ENCODE peak calls at places on chromosomes 2 and 18, in eight cellular contexts. One of them, this sample, is unnamed.

GRCh38 chr2:65017335-65017734 is 28.1 kb downstream of the SLC1A4 start:
- DNase-seq in left kidney: peak
- DNase-seq in kidney glomerular epithelial cell: no peak
- DNase-seq in stimulated activated CD4-positive, alpha-beta T cell treated with anti-CD3 and anti-CD28 coated beads, Interleukin-2, amount 100 ng/mL, for 24 hours: no peak
- DNase-seq in stimulated activated CD8-positive, alpha-beta memory T cell treated with anti-CD3 and anti-CD28 coated beads, Interleukin-12 subunit alpha, Interleukin-12 subunit beta, amount 100 ng/mL, for 1 hour: no peak
- DNase-seq in NCI-H460: no peak
- DNase-seq in NCI-H2029 treated with DMSO at 0.1 percent for 48 hours: no peak
- DNase-seq in activated CD8-positive, alpha-beta memory T cell treated with anti-CD3 and anti-CD28 coated beads, Interleukin-2, amount 10 ng/mL, durations not matched to agents 7 days and 5 days: no peak
- DNase-seq in this sample: no peak

GRCh38 chr2:146123714-146124113 is 1603.8 kb upstream of the ZEB2 start:
- DNase-seq in left kidney: no peak
- DNase-seq in NCI-H2029 treated with DMSO at 0.1 percent for 48 hours: no peak
- DNase-seq in stimulated activated CD4-positive, alpha-beta T cell treated with anti-CD3 and anti-CD28 coated beads, Interleukin-2, amount 100 ng/mL, for 24 hours: no peak
- DNase-seq in NCI-H460: no peak
- DNase-seq in activated CD8-positive, alpha-beta memory T cell treated with anti-CD3 and anti-CD28 coated beads, Interleukin-2, amount 10 ng/mL, durations not matched to agents 7 days and 5 days: no peak
- DNase-seq in kidney glomerular epithelial cell: no peak
- DNase-seq in stimulated activated CD8-positive, alpha-beta memory T cell treated with anti-CD3 and anti-CD28 coated beads, Interleukin-12 subunit alpha, Interleukin-12 subunit beta, amount 100 ng/mL, for 1 hour: no peak
- DNase-seq in this sample: no peak

GRCh38 chr2:45637440-45637839 is 14.0 kb upstream of the PRKCE start:
- DNase-seq in left kidney: peak
- DNase-seq in stimulated activated CD4-positive, alpha-beta T cell treated with anti-CD3 and anti-CD28 coated beads, Interleukin-2, amount 100 ng/mL, for 24 hours: no peak
- DNase-seq in NCI-H2029 treated with DMSO at 0.1 percent for 48 hours: no peak
- DNase-seq in NCI-H460: no peak
- DNase-seq in activated CD8-positive, alpha-beta memory T cell treated with anti-CD3 and anti-CD28 coated beads, Interleukin-2, amount 10 ng/mL, durations not matched to agents 7 days and 5 days: peak
- DNase-seq in kidney glomerular epithelial cell: peak
- DNase-seq in stimulated activated CD8-positive, alpha-beta memory T cell treated with anti-CD3 and anti-CD28 coated beads, Interleukin-12 subunit alpha, Interleukin-12 subunit beta, amount 100 ng/mL, for 1 hour: no peak
- DNase-seq in this sample: no peak

GRCh38 chr18:42052137-42052708 is 97.2 kb downstream of the PIK3C3 start:
- DNase-seq in left kidney: peak
- DNase-seq in stimulated activated CD4-positive, alpha-beta T cell treated with anti-CD3 and anti-CD28 coated beads, Interleukin-2, amount 100 ng/mL, for 24 hours: no peak
- DNase-seq in NCI-H460: no peak
- DNase-seq in activated CD8-positive, alpha-beta memory T cell treated with anti-CD3 and anti-CD28 coated beads, Interleukin-2, amount 10 ng/mL, durations not matched to agents 7 days and 5 days: no peak
- DNase-seq in NCI-H2029 treated with DMSO at 0.1 percent for 48 hours: no peak
- DNase-seq in stimulated activated CD8-positive, alpha-beta memory T cell treated with anti-CD3 and anti-CD28 coated beads, Interleukin-12 subunit alpha, Interleukin-12 subunit beta, amount 100 ng/mL, for 1 hour: no peak
- DNase-seq in kidney glomerular epithelial cell: no peak
- DNase-seq in this sample: no peak

GRCh38 chr2:102289129-102289528 is 22.2 kb upstream of the IL1RL1 start:
- DNase-seq in left kidney: no peak
- DNase-seq in stimulated activated CD4-positive, alpha-beta T cell treated with anti-CD3 and anti-CD28 coated beads, Interleukin-2, amount 100 ng/mL, for 24 hours: no peak
- DNase-seq in activated CD8-positive, alpha-beta memory T cell treated with anti-CD3 and anti-CD28 coated beads, Interleukin-2, amount 10 ng/mL, durations not matched to agents 7 days and 5 days: no peak
- DNase-seq in NCI-H460: no peak
- DNase-seq in stimulated activated CD8-positive, alpha-beta memory T cell treated with anti-CD3 and anti-CD28 coated beads, Interleukin-12 subunit alpha, Interleukin-12 subunit beta, amount 100 ng/mL, for 1 hour: no peak
- DNase-seq in NCI-H2029 treated with DMSO at 0.1 percent for 48 hours: no peak
- DNase-seq in kidney glomerular epithelial cell: no peak
- DNase-seq in this sample: no peak

GRCh38 chr2:65548571-65549261 is 116.3 kb upstream of the SPRED2 start:
- DNase-seq in activated CD8-positive, alpha-beta memory T cell treated with anti-CD3 and anti-CD28 coated beads, Interleukin-2, amount 10 ng/mL, durations not matched to agents 7 days and 5 days: no peak
- DNase-seq in NCI-H2029 treated with DMSO at 0.1 percent for 48 hours: no peak
- DNase-seq in kidney glomerular epithelial cell: no peak
- DNase-seq in stimulated activated CD4-positive, alpha-beta T cell treated with anti-CD3 and anti-CD28 coated beads, Interleukin-2, amount 100 ng/mL, for 24 hours: no peak
- DNase-seq in left kidney: no peak
- DNase-seq in stimulated activated CD8-positive, alpha-beta memory T cell treated with anti-CD3 and anti-CD28 coated beads, Interleukin-12 subunit alpha, Interleukin-12 subunit beta, amount 100 ng/mL, for 1 hour: no peak
- DNase-seq in NCI-H460: no peak
- DNase-seq in this sample: no peak

GRCh38 chr2:84386326-84386995 is 72.6 kb downstream of the SUCLG1 start:
- DNase-seq in NCI-H460: no peak
- DNase-seq in stimulated activated CD8-positive, alpha-beta memory T cell treated with anti-CD3 and anti-CD28 coated beads, Interleukin-12 subunit alpha, Interleukin-12 subunit beta, amount 100 ng/mL, for 1 hour: no peak
- DNase-seq in kidney glomerular epithelial cell: no peak
- DNase-seq in activated CD8-positive, alpha-beta memory T cell treated with anti-CD3 and anti-CD28 coated beads, Interleukin-2, amount 10 ng/mL, durations not matched to agents 7 days and 5 days: no peak
- DNase-seq in stimulated activated CD4-positive, alpha-beta T cell treated with anti-CD3 and anti-CD28 coated beads, Interleukin-2, amount 100 ng/mL, for 24 hours: no peak
- DNase-seq in left kidney: peak
- DNase-seq in NCI-H2029 treated with DMSO at 0.1 percent for 48 hours: no peak
- DNase-seq in this sample: no peak

GRCh38 chr2:160694221-160694620 is 200.6 kb upstream of the RBMS1 start:
- DNase-seq in stimulated activated CD4-positive, alpha-beta T cell treated with anti-CD3 and anti-CD28 coated beads, Interleukin-2, amount 100 ng/mL, for 24 hours: no peak
- DNase-seq in kidney glomerular epithelial cell: no peak
- DNase-seq in stimulated activated CD8-positive, alpha-beta memory T cell treated with anti-CD3 and anti-CD28 coated beads, Interleukin-12 subunit alpha, Interleukin-12 subunit beta, amount 100 ng/mL, for 1 hour: no peak
- DNase-seq in NCI-H460: no peak
- DNase-seq in activated CD8-positive, alpha-beta memory T cell treated with anti-CD3 and anti-CD28 coated beads, Interleukin-2, amount 10 ng/mL, durations not matched to agents 7 days and 5 days: no peak
- DNase-seq in NCI-H2029 treated with DMSO at 0.1 percent for 48 hours: no peak
- DNase-seq in left kidney: no peak
- DNase-seq in this sample: no peak

GRCh38 chr2:191501390-191502168 is 176.4 kb upstream of the NABP1 start:
- DNase-seq in stimulated activated CD8-positive, alpha-beta memory T cell treated with anti-CD3 and anti-CD28 coated beads, Interleukin-12 subunit alpha, Interleukin-12 subunit beta, amount 100 ng/mL, for 1 hour: no peak
- DNase-seq in activated CD8-positive, alpha-beta memory T cell treated with anti-CD3 and anti-CD28 coated beads, Interleukin-2, amount 10 ng/mL, durations not matched to agents 7 days and 5 days: no peak
- DNase-seq in NCI-H460: peak
- DNase-seq in kidney glomerular epithelial cell: peak
- DNase-seq in stimulated activated CD4-positive, alpha-beta T cell treated with anti-CD3 and anti-CD28 coated beads, Interleukin-2, amount 100 ng/mL, for 24 hours: no peak
- DNase-seq in NCI-H2029 treated with DMSO at 0.1 percent for 48 hours: no peak
- DNase-seq in left kidney: peak
- DNase-seq in this sample: no peak

GRCh38 chr18:3814840-3815239 is 364.9 kb downstream of the TGIF1 start:
- DNase-seq in stimulated activated CD4-positive, alpha-beta T cell treated with anti-CD3 and anti-CD28 coated beads, Interleukin-2, amount 100 ng/mL, for 24 hours: no peak
- DNase-seq in NCI-H460: no peak
- DNase-seq in activated CD8-positive, alpha-beta memory T cell treated with anti-CD3 and anti-CD28 coated beads, Interleukin-2, amount 10 ng/mL, durations not matched to agents 7 days and 5 days: no peak
- DNase-seq in NCI-H2029 treated with DMSO at 0.1 percent for 48 hours: no peak
- DNase-seq in stimulated activated CD8-positive, alpha-beta memory T cell treated with anti-CD3 and anti-CD28 coated beads, Interleukin-12 subunit alpha, Interleukin-12 subunit beta, amount 100 ng/mL, for 1 hour: no peak
- DNase-seq in left kidney: no peak
- DNase-seq in kidney glomerular epithelial cell: no peak
- DNase-seq in this sample: no peak

GRCh38 chr2:86790828-86791561 is at the start of gene CD8A:
- DNase-seq in left kidney: peak
- DNase-seq in stimulated activated CD4-positive, alpha-beta T cell treated with anti-CD3 and anti-CD28 coated beads, Interleukin-2, amount 100 ng/mL, for 24 hours: no peak
- DNase-seq in NCI-H2029 treated with DMSO at 0.1 percent for 48 hours: no peak
- DNase-seq in NCI-H460: no peak
- DNase-seq in stimulated activated CD8-positive, alpha-beta memory T cell treated with anti-CD3 and anti-CD28 coated beads, Interleukin-12 subunit alpha, Interleukin-12 subunit beta, amount 100 ng/mL, for 1 hour: peak
- DNase-seq in activated CD8-positive, alpha-beta memory T cell treated with anti-CD3 and anti-CD28 coated beads, Interleukin-2, amount 10 ng/mL, durations not matched to agents 7 days and 5 days: peak
- DNase-seq in kidney glomerular epithelial cell: no peak
- DNase-seq in this sample: no peak

GRCh38 chr2:224268441-224268840 is 133.5 kb downstream of the FAM124B start:
- DNase-seq in stimulated activated CD8-positive, alpha-beta memory T cell treated with anti-CD3 and anti-CD28 coated beads, Interleukin-12 subunit alpha, Interleukin-12 subunit beta, amount 100 ng/mL, for 1 hour: no peak
- DNase-seq in NCI-H2029 treated with DMSO at 0.1 percent for 48 hours: no peak
- DNase-seq in activated CD8-positive, alpha-beta memory T cell treated with anti-CD3 and anti-CD28 coated beads, Interleukin-2, amount 10 ng/mL, durations not matched to agents 7 days and 5 days: no peak
- DNase-seq in left kidney: peak
- DNase-seq in kidney glomerular epithelial cell: peak
- DNase-seq in stimulated activated CD4-positive, alpha-beta T cell treated with anti-CD3 and anti-CD28 coated beads, Interleukin-2, amount 100 ng/mL, for 24 hours: no peak
- DNase-seq in NCI-H460: peak
- DNase-seq in this sample: no peak

GRCh38 chr2:234677758-234678538 is 181.1 kb upstream of the ARL4C start:
- DNase-seq in activated CD8-positive, alpha-beta memory T cell treated with anti-CD3 and anti-CD28 coated beads, Interleukin-2, amount 10 ng/mL, durations not matched to agents 7 days and 5 days: no peak
- DNase-seq in NCI-H2029 treated with DMSO at 0.1 percent for 48 hours: no peak
- DNase-seq in stimulated activated CD4-positive, alpha-beta T cell treated with anti-CD3 and anti-CD28 coated beads, Interleukin-2, amount 100 ng/mL, for 24 hours: no peak
- DNase-seq in left kidney: no peak
- DNase-seq in stimulated activated CD8-positive, alpha-beta memory T cell treated with anti-CD3 and anti-CD28 coated beads, Interleukin-12 subunit alpha, Interleukin-12 subunit beta, amount 100 ng/mL, for 1 hour: no peak
- DNase-seq in kidney glomerular epithelial cell: no peak
- DNase-seq in NCI-H460: no peak
- DNase-seq in this sample: no peak

GRCh38 chr2:163774862-163775261 is 39.1 kb upstream of the FIGN start:
- DNase-seq in stimulated activated CD8-positive, alpha-beta memory T cell treated with anti-CD3 and anti-CD28 coated beads, Interleukin-12 subunit alpha, Interleukin-12 subunit beta, amount 100 ng/mL, for 1 hour: no peak
- DNase-seq in NCI-H460: peak
- DNase-seq in kidney glomerular epithelial cell: peak
- DNase-seq in left kidney: no peak
- DNase-seq in NCI-H2029 treated with DMSO at 0.1 percent for 48 hours: no peak
- DNase-seq in stimulated activated CD4-positive, alpha-beta T cell treated with anti-CD3 and anti-CD28 coated beads, Interleukin-2, amount 100 ng/mL, for 24 hours: no peak
- DNase-seq in activated CD8-positive, alpha-beta memory T cell treated with anti-CD3 and anti-CD28 coated beads, Interleukin-2, amount 10 ng/mL, durations not matched to agents 7 days and 5 days: no peak
- DNase-seq in this sample: no peak

GRCh38 chr2:64344999-64345576 is 108.9 kb upstream of the LGALSL start:
- DNase-seq in NCI-H460: no peak
- DNase-seq in stimulated activated CD8-positive, alpha-beta memory T cell treated with anti-CD3 and anti-CD28 coated beads, Interleukin-12 subunit alpha, Interleukin-12 subunit beta, amount 100 ng/mL, for 1 hour: no peak
- DNase-seq in kidney glomerular epithelial cell: no peak
- DNase-seq in left kidney: no peak
- DNase-seq in activated CD8-positive, alpha-beta memory T cell treated with anti-CD3 and anti-CD28 coated beads, Interleukin-2, amount 10 ng/mL, durations not matched to agents 7 days and 5 days: no peak
- DNase-seq in NCI-H2029 treated with DMSO at 0.1 percent for 48 hours: no peak
- DNase-seq in stimulated activated CD4-positive, alpha-beta T cell treated with anti-CD3 and anti-CD28 coated beads, Interleukin-2, amount 100 ng/mL, for 24 hours: no peak
- DNase-seq in this sample: no peak

GRCh38 chr2:11754705-11755026 is 8.2 kb downstream of the LPIN1 start:
- DNase-seq in left kidney: no peak
- DNase-seq in stimulated activated CD4-positive, alpha-beta T cell treated with anti-CD3 and anti-CD28 coated beads, Interleukin-2, amount 100 ng/mL, for 24 hours: no peak
- DNase-seq in NCI-H2029 treated with DMSO at 0.1 percent for 48 hours: no peak
- DNase-seq in NCI-H460: no peak
- DNase-seq in kidney glomerular epithelial cell: no peak
- DNase-seq in stimulated activated CD8-positive, alpha-beta memory T cell treated with anti-CD3 and anti-CD28 coated beads, Interleukin-12 subunit alpha, Interleukin-12 subunit beta, amount 100 ng/mL, for 1 hour: no peak
- DNase-seq in activated CD8-positive, alpha-beta memory T cell treated with anti-CD3 and anti-CD28 coated beads, Interleukin-2, amount 10 ng/mL, durations not matched to agents 7 days and 5 days: no peak
- DNase-seq in this sample: no peak

GRCh38 chr2:45852450-45853150 is 201.1 kb downstream of the PRKCE start:
- DNase-seq in NCI-H460: no peak
- DNase-seq in activated CD8-positive, alpha-beta memory T cell treated with anti-CD3 and anti-CD28 coated beads, Interleukin-2, amount 10 ng/mL, durations not matched to agents 7 days and 5 days: peak
- DNase-seq in stimulated activated CD8-positive, alpha-beta memory T cell treated with anti-CD3 and anti-CD28 coated beads, Interleukin-12 subunit alpha, Interleukin-12 subunit beta, amount 100 ng/mL, for 1 hour: no peak
- DNase-seq in NCI-H2029 treated with DMSO at 0.1 percent for 48 hours: no peak
- DNase-seq in kidney glomerular epithelial cell: no peak
- DNase-seq in stimulated activated CD4-positive, alpha-beta T cell treated with anti-CD3 and anti-CD28 coated beads, Interleukin-2, amount 100 ng/mL, for 24 hours: no peak
- DNase-seq in left kidney: no peak
- DNase-seq in this sample: no peak

GRCh38 chr2:223944704-223945531 is at the start of gene WDFY1:
- DNase-seq in NCI-H2029 treated with DMSO at 0.1 percent for 48 hours: peak
- DNase-seq in left kidney: peak
- DNase-seq in stimulated activated CD4-positive, alpha-beta T cell treated with anti-CD3 and anti-CD28 coated beads, Interleukin-2, amount 100 ng/mL, for 24 hours: peak
- DNase-seq in NCI-H460: peak
- DNase-seq in activated CD8-positive, alpha-beta memory T cell treated with anti-CD3 and anti-CD28 coated beads, Interleukin-2, amount 10 ng/mL, durations not matched to agents 7 days and 5 days: peak
- DNase-seq in kidney glomerular epithelial cell: peak
- DNase-seq in stimulated activated CD8-positive, alpha-beta memory T cell treated with anti-CD3 and anti-CD28 coated beads, Interleukin-12 subunit alpha, Interleukin-12 subunit beta, amount 100 ng/mL, for 1 hour: peak
- DNase-seq in this sample: no peak

GRCh38 chr2:42937171-42937875 is 144.9 kb upstream of the HAAO start:
- DNase-seq in NCI-H2029 treated with DMSO at 0.1 percent for 48 hours: no peak
- DNase-seq in activated CD8-positive, alpha-beta memory T cell treated with anti-CD3 and anti-CD28 coated beads, Interleukin-2, amount 10 ng/mL, durations not matched to agents 7 days and 5 days: no peak
- DNase-seq in stimulated activated CD4-positive, alpha-beta T cell treated with anti-CD3 and anti-CD28 coated beads, Interleukin-2, amount 100 ng/mL, for 24 hours: no peak
- DNase-seq in NCI-H460: no peak
- DNase-seq in left kidney: peak
- DNase-seq in stimulated activated CD8-positive, alpha-beta memory T cell treated with anti-CD3 and anti-CD28 coated beads, Interleukin-12 subunit alpha, Interleukin-12 subunit beta, amount 100 ng/mL, for 1 hour: no peak
- DNase-seq in kidney glomerular epithelial cell: no peak
- DNase-seq in this sample: no peak

GRCh38 chr2:119431155-119431975 is at the start of gene TMEM37:
- DNase-seq in activated CD8-positive, alpha-beta memory T cell treated with anti-CD3 and anti-CD28 coated beads, Interleukin-2, amount 10 ng/mL, durations not matched to agents 7 days and 5 days: no peak
- DNase-seq in stimulated activated CD8-positive, alpha-beta memory T cell treated with anti-CD3 and anti-CD28 coated beads, Interleukin-12 subunit alpha, Interleukin-12 subunit beta, amount 100 ng/mL, for 1 hour: no peak
- DNase-seq in NCI-H2029 treated with DMSO at 0.1 percent for 48 hours: no peak
- DNase-seq in left kidney: peak
- DNase-seq in NCI-H460: peak
- DNase-seq in stimulated activated CD4-positive, alpha-beta T cell treated with anti-CD3 and anti-CD28 coated beads, Interleukin-2, amount 100 ng/mL, for 24 hours: no peak
- DNase-seq in kidney glomerular epithelial cell: peak
- DNase-seq in this sample: no peak

GRCh38 chr2:117933884-117934354 is 80.0 kb downstream of the CCDC93 start:
- DNase-seq in stimulated activated CD8-positive, alpha-beta memory T cell treated with anti-CD3 and anti-CD28 coated beads, Interleukin-12 subunit alpha, Interleukin-12 subunit beta, amount 100 ng/mL, for 1 hour: no peak
- DNase-seq in NCI-H460: no peak
- DNase-seq in left kidney: peak
- DNase-seq in NCI-H2029 treated with DMSO at 0.1 percent for 48 hours: no peak
- DNase-seq in stimulated activated CD4-positive, alpha-beta T cell treated with anti-CD3 and anti-CD28 coated beads, Interleukin-2, amount 100 ng/mL, for 24 hours: no peak
- DNase-seq in activated CD8-positive, alpha-beta memory T cell treated with anti-CD3 and anti-CD28 coated beads, Interleukin-2, amount 10 ng/mL, durations not matched to agents 7 days and 5 days: no peak
- DNase-seq in kidney glomerular epithelial cell: no peak
- DNase-seq in this sample: no peak

GRCh38 chr2:39738941-39739340 is 40.1 kb downstream of the THUMPD2 start:
- DNase-seq in stimulated activated CD4-positive, alpha-beta T cell treated with anti-CD3 and anti-CD28 coated beads, Interleukin-2, amount 100 ng/mL, for 24 hours: no peak
- DNase-seq in stimulated activated CD8-positive, alpha-beta memory T cell treated with anti-CD3 and anti-CD28 coated beads, Interleukin-12 subunit alpha, Interleukin-12 subunit beta, amount 100 ng/mL, for 1 hour: no peak
- DNase-seq in NCI-H460: no peak
- DNase-seq in NCI-H2029 treated with DMSO at 0.1 percent for 48 hours: no peak
- DNase-seq in kidney glomerular epithelial cell: no peak
- DNase-seq in left kidney: no peak
- DNase-seq in activated CD8-positive, alpha-beta memory T cell treated with anti-CD3 and anti-CD28 coated beads, Interleukin-2, amount 10 ng/mL, durations not matched to agents 7 days and 5 days: no peak
- DNase-seq in this sample: no peak

GRCh38 chr2:228699400-228699799 is 517.9 kb upstream of the SPHKAP start:
- DNase-seq in stimulated activated CD8-positive, alpha-beta memory T cell treated with anti-CD3 and anti-CD28 coated beads, Interleukin-12 subunit alpha, Interleukin-12 subunit beta, amount 100 ng/mL, for 1 hour: no peak
- DNase-seq in NCI-H2029 treated with DMSO at 0.1 percent for 48 hours: no peak
- DNase-seq in activated CD8-positive, alpha-beta memory T cell treated with anti-CD3 and anti-CD28 coated beads, Interleukin-2, amount 10 ng/mL, durations not matched to agents 7 days and 5 days: no peak
- DNase-seq in left kidney: no peak
- DNase-seq in stimulated activated CD4-positive, alpha-beta T cell treated with anti-CD3 and anti-CD28 coated beads, Interleukin-2, amount 100 ng/mL, for 24 hours: no peak
- DNase-seq in NCI-H460: no peak
- DNase-seq in kidney glomerular epithelial cell: no peak
- DNase-seq in this sample: no peak

GRCh38 chr2:240624011-240624949 is 1.0 kb upstream of the GPR35 start:
- DNase-seq in kidney glomerular epithelial cell: no peak
- DNase-seq in left kidney: no peak
- DNase-seq in stimulated activated CD8-positive, alpha-beta memory T cell treated with anti-CD3 and anti-CD28 coated beads, Interleukin-12 subunit alpha, Interleukin-12 subunit beta, amount 100 ng/mL, for 1 hour: no peak
- DNase-seq in NCI-H460: no peak
- DNase-seq in stimulated activated CD4-positive, alpha-beta T cell treated with anti-CD3 and anti-CD28 coated beads, Interleukin-2, amount 100 ng/mL, for 24 hours: no peak
- DNase-seq in activated CD8-positive, alpha-beta memory T cell treated with anti-CD3 and anti-CD28 coated beads, Interleukin-2, amount 10 ng/mL, durations not matched to agents 7 days and 5 days: no peak
- DNase-seq in NCI-H2029 treated with DMSO at 0.1 percent for 48 hours: no peak
- DNase-seq in this sample: no peak

GRCh38 chr18:468841-469796 is 31.4 kb downstream of the COLEC12 start:
- DNase-seq in stimulated activated CD4-positive, alpha-beta T cell treated with anti-CD3 and anti-CD28 coated beads, Interleukin-2, amount 100 ng/mL, for 24 hours: no peak
- DNase-seq in left kidney: peak
- DNase-seq in stimulated activated CD8-positive, alpha-beta memory T cell treated with anti-CD3 and anti-CD28 coated beads, Interleukin-12 subunit alpha, Interleukin-12 subunit beta, amount 100 ng/mL, for 1 hour: no peak
- DNase-seq in kidney glomerular epithelial cell: no peak
- DNase-seq in activated CD8-positive, alpha-beta memory T cell treated with anti-CD3 and anti-CD28 coated beads, Interleukin-2, amount 10 ng/mL, durations not matched to agents 7 days and 5 days: no peak
- DNase-seq in NCI-H2029 treated with DMSO at 0.1 percent for 48 hours: no peak
- DNase-seq in NCI-H460: no peak
- DNase-seq in this sample: no peak

GRCh38 chr18:8046421-8046820 is 479.3 kb downstream of the PTPRM start:
- DNase-seq in NCI-H2029 treated with DMSO at 0.1 percent for 48 hours: no peak
- DNase-seq in left kidney: no peak
- DNase-seq in activated CD8-positive, alpha-beta memory T cell treated with anti-CD3 and anti-CD28 coated beads, Interleukin-2, amount 10 ng/mL, durations not matched to agents 7 days and 5 days: no peak
- DNase-seq in stimulated activated CD8-positive, alpha-beta memory T cell treated with anti-CD3 and anti-CD28 coated beads, Interleukin-12 subunit alpha, Interleukin-12 subunit beta, amount 100 ng/mL, for 1 hour: no peak
- DNase-seq in stimulated activated CD4-positive, alpha-beta T cell treated with anti-CD3 and anti-CD28 coated beads, Interleukin-2, amount 100 ng/mL, for 24 hours: no peak
- DNase-seq in kidney glomerular epithelial cell: no peak
- DNase-seq in NCI-H460: no peak
- DNase-seq in this sample: no peak

GRCh38 chr18:71431171-71431570 is 1113.0 kb downstream of the CBLN2 start:
- DNase-seq in NCI-H2029 treated with DMSO at 0.1 percent for 48 hours: no peak
- DNase-seq in NCI-H460: no peak
- DNase-seq in kidney glomerular epithelial cell: no peak
- DNase-seq in stimulated activated CD4-positive, alpha-beta T cell treated with anti-CD3 and anti-CD28 coated beads, Interleukin-2, amount 100 ng/mL, for 24 hours: no peak
- DNase-seq in stimulated activated CD8-positive, alpha-beta memory T cell treated with anti-CD3 and anti-CD28 coated beads, Interleukin-12 subunit alpha, Interleukin-12 subunit beta, amount 100 ng/mL, for 1 hour: no peak
- DNase-seq in left kidney: no peak
- DNase-seq in activated CD8-positive, alpha-beta memory T cell treated with anti-CD3 and anti-CD28 coated beads, Interleukin-2, amount 10 ng/mL, durations not matched to agents 7 days and 5 days: no peak
- DNase-seq in this sample: no peak

GRCh38 chr2:181252248-181253148 is 204.7 kb upstream of the ITGA4 start:
- DNase-seq in stimulated activated CD8-positive, alpha-beta memory T cell treated with anti-CD3 and anti-CD28 coated beads, Interleukin-12 subunit alpha, Interleukin-12 subunit beta, amount 100 ng/mL, for 1 hour: no peak
- DNase-seq in kidney glomerular epithelial cell: no peak
- DNase-seq in NCI-H460: no peak
- DNase-seq in NCI-H2029 treated with DMSO at 0.1 percent for 48 hours: no peak
- DNase-seq in left kidney: no peak
- DNase-seq in stimulated activated CD4-positive, alpha-beta T cell treated with anti-CD3 and anti-CD28 coated beads, Interleukin-2, amount 100 ng/mL, for 24 hours: no peak
- DNase-seq in activated CD8-positive, alpha-beta memory T cell treated with anti-CD3 and anti-CD28 coated beads, Interleukin-2, amount 10 ng/mL, durations not matched to agents 7 days and 5 days: no peak
- DNase-seq in this sample: no peak

GRCh38 chr2:23486676-23487075 is 101.7 kb downstream of the KLHL29 start:
- DNase-seq in activated CD8-positive, alpha-beta memory T cell treated with anti-CD3 and anti-CD28 coated beads, Interleukin-2, amount 10 ng/mL, durations not matched to agents 7 days and 5 days: no peak
- DNase-seq in NCI-H2029 treated with DMSO at 0.1 percent for 48 hours: no peak
- DNase-seq in kidney glomerular epithelial cell: peak
- DNase-seq in NCI-H460: no peak
- DNase-seq in stimulated activated CD4-positive, alpha-beta T cell treated with anti-CD3 and anti-CD28 coated beads, Interleukin-2, amount 100 ng/mL, for 24 hours: no peak
- DNase-seq in stimulated activated CD8-positive, alpha-beta memory T cell treated with anti-CD3 and anti-CD28 coated beads, Interleukin-12 subunit alpha, Interleukin-12 subunit beta, amount 100 ng/mL, for 1 hour: no peak
- DNase-seq in left kidney: no peak
- DNase-seq in this sample: no peak

GRCh38 chr2:81097361-81097760 is 792.8 kb upstream of the LRRTM1 start:
- DNase-seq in stimulated activated CD8-positive, alpha-beta memory T cell treated with anti-CD3 and anti-CD28 coated beads, Interleukin-12 subunit alpha, Interleukin-12 subunit beta, amount 100 ng/mL, for 1 hour: no peak
- DNase-seq in kidney glomerular epithelial cell: no peak
- DNase-seq in activated CD8-positive, alpha-beta memory T cell treated with anti-CD3 and anti-CD28 coated beads, Interleukin-2, amount 10 ng/mL, durations not matched to agents 7 days and 5 days: no peak
- DNase-seq in left kidney: no peak
- DNase-seq in NCI-H460: no peak
- DNase-seq in stimulated activated CD4-positive, alpha-beta T cell treated with anti-CD3 and anti-CD28 coated beads, Interleukin-2, amount 100 ng/mL, for 24 hours: no peak
- DNase-seq in NCI-H2029 treated with DMSO at 0.1 percent for 48 hours: no peak
- DNase-seq in this sample: no peak

GRCh38 chr2:224909885-224910517 is 132.3 kb downstream of the DOCK10 start:
- DNase-seq in activated CD8-positive, alpha-beta memory T cell treated with anti-CD3 and anti-CD28 coated beads, Interleukin-2, amount 10 ng/mL, durations not matched to agents 7 days and 5 days: no peak
- DNase-seq in stimulated activated CD8-positive, alpha-beta memory T cell treated with anti-CD3 and anti-CD28 coated beads, Interleukin-12 subunit alpha, Interleukin-12 subunit beta, amount 100 ng/mL, for 1 hour: no peak
- DNase-seq in NCI-H460: peak
- DNase-seq in NCI-H2029 treated with DMSO at 0.1 percent for 48 hours: peak
- DNase-seq in left kidney: peak
- DNase-seq in stimulated activated CD4-positive, alpha-beta T cell treated with anti-CD3 and anti-CD28 coated beads, Interleukin-2, amount 100 ng/mL, for 24 hours: no peak
- DNase-seq in kidney glomerular epithelial cell: peak
- DNase-seq in this sample: no peak

GRCh38 chr2:145652992-145653545 is 1133.2 kb upstream of the ZEB2 start:
- DNase-seq in stimulated activated CD4-positive, alpha-beta T cell treated with anti-CD3 and anti-CD28 coated beads, Interleukin-2, amount 100 ng/mL, for 24 hours: no peak
- DNase-seq in left kidney: no peak
- DNase-seq in NCI-H2029 treated with DMSO at 0.1 percent for 48 hours: no peak
- DNase-seq in kidney glomerular epithelial cell: peak
- DNase-seq in NCI-H460: peak
- DNase-seq in stimulated activated CD8-positive, alpha-beta memory T cell treated with anti-CD3 and anti-CD28 coated beads, Interleukin-12 subunit alpha, Interleukin-12 subunit beta, amount 100 ng/mL, for 1 hour: no peak
- DNase-seq in activated CD8-positive, alpha-beta memory T cell treated with anti-CD3 and anti-CD28 coated beads, Interleukin-2, amount 10 ng/mL, durations not matched to agents 7 days and 5 days: no peak
- DNase-seq in this sample: no peak

GRCh38 chr2:163752252-163752651 is 16.4 kb upstream of the FIGN start:
- DNase-seq in stimulated activated CD4-positive, alpha-beta T cell treated with anti-CD3 and anti-CD28 coated beads, Interleukin-2, amount 100 ng/mL, for 24 hours: no peak
- DNase-seq in stimulated activated CD8-positive, alpha-beta memory T cell treated with anti-CD3 and anti-CD28 coated beads, Interleukin-12 subunit alpha, Interleukin-12 subunit beta, amount 100 ng/mL, for 1 hour: no peak
- DNase-seq in NCI-H460: no peak
- DNase-seq in activated CD8-positive, alpha-beta memory T cell treated with anti-CD3 and anti-CD28 coated beads, Interleukin-2, amount 10 ng/mL, durations not matched to agents 7 days and 5 days: no peak
- DNase-seq in kidney glomerular epithelial cell: peak
- DNase-seq in left kidney: no peak
- DNase-seq in NCI-H2029 treated with DMSO at 0.1 percent for 48 hours: no peak
- DNase-seq in this sample: no peak

GRCh38 chr2:240480834-240481623 is 45.6 kb downstream of the GPC1 start:
- DNase-seq in NCI-H460: no peak
- DNase-seq in stimulated activated CD8-positive, alpha-beta memory T cell treated with anti-CD3 and anti-CD28 coated beads, Interleukin-12 subunit alpha, Interleukin-12 subunit beta, amount 100 ng/mL, for 1 hour: no peak
- DNase-seq in stimulated activated CD4-positive, alpha-beta T cell treated with anti-CD3 and anti-CD28 coated beads, Interleukin-2, amount 100 ng/mL, for 24 hours: peak
- DNase-seq in NCI-H2029 treated with DMSO at 0.1 percent for 48 hours: no peak
- DNase-seq in activated CD8-positive, alpha-beta memory T cell treated with anti-CD3 and anti-CD28 coated beads, Interleukin-2, amount 10 ng/mL, durations not matched to agents 7 days and 5 days: peak
- DNase-seq in kidney glomerular epithelial cell: no peak
- DNase-seq in left kidney: no peak
- DNase-seq in this sample: no peak

This sample was measured in CMK.